ENCODE peak calls at places on chromosome 16, in seven cellular contexts. K is left ventricle myocardium inferior, L is kidney, U is WTC11, G is progenitor cell of endocrine pancreas, V is cardiac muscle cell, N is pancreas. D is an unnamed sample.

GRCh38 chr16:291539-291938 is 8.6 kb downstream of the PDIA2 start:
- DNase-seq in K (no peak), L (no peak), U (no peak), G (no peak), V (no peak), N (no peak), D (no peak)

GRCh38 chr16:8644151-8644512 is 22.6 kb downstream of the METTL22 start:
- DNase-seq in K (no peak), L (no peak), U (no peak), G (no peak), V (no peak), N (no peak), D (no peak)

GRCh38 chr16:58454178-58454577 is 45.8 kb upstream of the NDRG4 start:
- DNase-seq in K (no peak), L (no peak), U (no peak), G (no peak), V (no peak), N (no peak), D (no peak)

GRCh38 chr16:15597135-15597534 is 45.8 kb downstream of the MARF1 start:
- DNase-seq in K (no peak), L (no peak), U (no peak), G (no peak), V (no peak), N (no peak), D (no peak)

GRCh38 chr16:50121278-50121677 is 31.8 kb upstream of the TENT4B start:
- DNase-seq in K (no peak), L (no peak), U (no peak), G (no peak), V (no peak), N (no peak), D (no peak)

GRCh38 chr16:5059386-5060072 is 6.2 kb downstream of the C16orf89 start:
- DNase-seq in K (no peak), L (no peak), U (no peak), G (no peak), V (no peak), N (no peak), D (no peak)

GRCh38 chr16:23949630-23950290 is 114.0 kb downstream of the PRKCB start:
- DNase-seq in K (peak; percentile 30), L (peak; percentile 80), U (no peak), G (no peak), V (no peak), N (no peak), D (peak; percentile 59)

GRCh38 chr16:48106445-48106844 is 49.3 kb downstream of the ABCC12 start:
- DNase-seq in K (no peak), L (no peak), U (no peak), G (no peak), V (no peak), N (no peak), D (no peak)

GRCh38 chr16:48499822-48500440 is 110.0 kb downstream of the N4BP1 start:
- DNase-seq in K (no peak), L (no peak), U (no peak), G (no peak), V (peak; percentile 97), N (no peak), D (no peak)

GRCh38 chr16:81443688-81444447 is 740 bp upstream of the CMIP start:
- DNase-seq in K (peak; percentile 40), L (peak; percentile 87), U (no peak), G (peak; percentile 27), V (no peak), N (peak; percentile 57), D (no peak)

GRCh38 chr16:27405546-27406451 is 3.8 kb downstream of the IL21R start:
- DNase-seq in K (no peak), L (no peak), U (no peak), G (no peak), V (peak; percentile 29), N (no peak), D (no peak)

GRCh38 chr16:15509051-15509592 is 74.7 kb downstream of the BMERB1 start:
- DNase-seq in K (no peak), L (no peak), U (no peak), G (no peak), V (no peak), N (no peak), D (no peak)

GRCh38 chr16:84136331-84137125 is 8.4 kb downstream of the HSDL1 start:
- DNase-seq in K (no peak), L (no peak), U (no peak), G (no peak), V (no peak), N (no peak), D (no peak)

GRCh38 chr16:85444879-85445778 is 168.0 kb upstream of the GSE1 start:
- DNase-seq in K (no peak), L (no peak), U (no peak), G (no peak), V (no peak), N (no peak), D (no peak)

GRCh38 chr16:30473231-30474061 is 904 bp downstream of the ITGAL start:
- DNase-seq in K (no peak), L (peak; percentile 73), U (no peak), G (no peak), V (no peak), N (no peak), D (peak; percentile 60)

GRCh38 chr16:83102336-83102735 is 475.6 kb downstream of the CDH13 start:
- DNase-seq in K (no peak), L (no peak), U (no peak), G (no peak), V (no peak), N (no peak), D (no peak)

GRCh38 chr16:66070140-66070887 is 296.2 kb upstream of the CDH5 start:
- DNase-seq in K (peak; percentile 69), L (peak; percentile 85), U (no peak), G (no peak), V (peak; percentile 97), N (no peak), D (no peak)

GRCh38 chr16:48353565-48354163 is 31.5 kb downstream of the SIAH1 start:
- DNase-seq in K (no peak), L (no peak), U (peak; percentile 70), G (peak; percentile 19), V (peak; percentile 86), N (peak; percentile 47), D (peak; percentile 51)

GRCh38 chr16:6133009-6133408 is 1035.4 kb upstream of the EEF2KMT start:
- DNase-seq in K (no peak), L (no peak), U (no peak), G (no peak), V (no peak), N (no peak), D (no peak)

DNA sequence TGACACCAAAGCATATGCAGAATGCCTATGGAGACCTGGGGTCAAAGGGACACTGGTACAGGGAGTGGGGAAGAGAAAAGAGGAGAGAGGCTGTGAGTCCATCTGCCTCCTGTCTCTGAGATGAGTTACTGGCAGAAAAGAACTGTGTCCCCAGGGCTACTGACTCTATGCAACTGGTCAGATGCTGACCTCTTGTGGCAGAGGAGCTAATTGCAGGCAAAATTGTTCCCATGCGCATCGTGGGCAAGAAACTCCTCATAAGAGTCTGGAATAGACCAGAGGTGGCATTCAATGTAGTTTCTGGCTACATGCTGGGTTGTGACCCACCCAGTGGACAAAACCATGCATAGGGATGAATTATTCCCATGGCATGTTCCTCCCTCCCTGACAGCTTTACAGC is 26.1 kb upstream of the MLKL start:
- DNase-seq in K (no peak), L (no peak), U (peak; percentile 80), G (no peak), V (no peak), N (no peak), D (no peak)
- TF ChIP-seq CTCF in K (peak; percentile 16), L (no peak), U (peak; percentile 54), G (peak; percentile 45), V (peak; percentile 43), N (no peak), D (no peak)

DNA sequence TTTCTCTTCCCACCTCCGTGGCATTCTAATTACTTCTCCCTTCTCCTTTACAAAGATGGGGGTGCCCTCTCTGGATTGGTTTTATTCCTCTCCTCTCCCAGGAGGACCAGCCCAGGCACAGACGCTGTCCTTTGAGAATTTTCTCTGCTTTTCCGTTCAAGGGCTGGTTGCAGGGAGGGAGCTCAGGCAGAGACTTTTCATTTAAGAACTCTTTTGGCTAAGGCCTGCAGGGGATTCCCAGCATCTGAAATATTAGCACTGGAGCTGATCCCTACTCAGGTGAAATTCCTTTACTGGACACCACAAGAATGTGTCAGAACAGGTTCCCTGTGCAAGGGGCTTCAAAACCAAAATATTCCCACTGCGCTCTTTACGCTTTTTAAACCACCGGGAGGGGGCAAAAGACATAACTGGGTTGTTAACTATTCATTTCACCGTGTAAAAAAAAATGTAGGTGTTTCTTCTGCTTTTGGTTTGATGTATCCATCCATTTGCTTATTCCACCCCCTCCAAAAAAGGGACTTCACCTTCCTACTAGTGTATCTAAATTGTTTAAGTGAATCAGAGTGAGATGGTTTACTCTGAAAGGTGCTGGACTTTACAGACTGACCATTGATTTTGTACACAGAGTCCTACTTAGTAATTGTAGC is 1.4 kb downstream of the NFAT5 start:
- DNase-seq in K (no peak), L (no peak), U (no peak), G (no peak), V (no peak), N (no peak), D (no peak)
- TF ChIP-seq CTCF in K (peak; percentile 11), L (no peak), U (no peak), G (peak; percentile 41), V (peak; percentile 17), N (no peak), D (no peak)

GRCh38 chr16:79317026-79317425 is 283.5 kb downstream of the MAF start:
- DNase-seq in K (no peak), L (no peak), U (no peak), G (no peak), V (no peak), N (no peak), D (no peak)

GRCh38 chr16:79318137-79318899 is 282.2 kb downstream of the MAF start:
- DNase-seq in K (no peak), L (no peak), U (no peak), G (no peak), V (no peak), N (no peak), D (no peak)

GRCh38 chr16:79325211-79325610 is 275.3 kb downstream of the MAF start:
- DNase-seq in K (no peak), L (no peak), U (no peak), G (no peak), V (no peak), N (no peak), D (no peak)

GRCh38 chr16:79317521-79317920 is 283.0 kb downstream of the MAF start:
- DNase-seq in K (no peak), L (no peak), U (no peak), G (no peak), V (no peak), N (no peak), D (no peak)

DNA sequence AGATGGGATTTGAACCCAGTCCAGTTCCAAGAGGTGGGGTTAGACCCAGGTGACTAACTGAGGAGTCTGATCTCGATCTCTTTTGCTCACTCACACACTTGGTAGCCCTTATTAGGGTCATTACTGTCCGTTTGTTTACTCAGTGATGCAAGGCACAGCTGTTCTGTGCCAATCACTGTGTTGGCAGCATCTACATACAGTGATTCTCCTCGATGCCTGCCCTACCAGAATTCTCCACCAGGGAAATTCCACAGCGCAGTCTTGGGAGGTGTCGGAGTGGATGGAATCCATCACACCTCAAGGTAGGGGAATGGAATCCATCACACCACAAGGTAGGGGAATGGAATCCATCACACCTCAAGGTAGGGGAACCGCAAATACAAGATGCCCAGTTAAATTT is 279.6 kb downstream of the MAF start:
- DNase-seq in K (no peak), L (no peak), U (no peak), G (no peak), V (no peak), N (no peak), D (no peak)
- TF ChIP-seq CTCF in K (no peak), L (no peak), U (no peak), G (peak; percentile 20), V (no peak), N (no peak), D (no peak)

GRCh38 chr16:11675561-11676511 is 7.6 kb downstream of the SNN start:
- DNase-seq in K (peak; percentile 44), L (peak; percentile 87), U (no peak), G (no peak), V (no peak), N (peak; percentile 81), D (no peak)
- TF ChIP-seq CTCF in K (no peak), L (no peak), U (no peak), G (no peak), V (no peak), N (no peak), D (no peak)